ENCODE peak calls at places on chromosomes 16 and 17, in ten cellular contexts. K, G, L, Q, I, J, R, D, U and A are unnamed samples.

GRCh38 chr16:86863609-86864008 is 285.3 kb downstream of the FOXL1 start:
- DNase-seq in K (no peak), G (no peak), L (no peak), Q (no peak), I (no peak), J (no peak), R (no peak), D (no peak), U (no peak), A (no peak)

GRCh38 chr16:24729967-24730815 is 740 bp downstream of the TNRC6A start:
- DNase-seq in K (no peak), G (peak; percentile 33), L (no peak), Q (peak; percentile 4), I (peak; percentile 32), J (no peak), R (no peak), D (peak; percentile 9), U (peak; percentile 32), A (no peak)

GRCh38 chr17:67477687-67478086 is 100.6 kb downstream of the PITPNC1 start:
- DNase-seq in K (peak; percentile 77), G (no peak), L (peak; percentile 43), Q (no peak), I (no peak), J (no peak), R (no peak), D (no peak), U (peak; percentile 35), A (no peak)

GRCh38 chr16:86010680-86011141 is 111.7 kb downstream of the IRF8 start:
- DNase-seq in K (no peak), G (no peak), L (no peak), Q (peak; percentile 45), I (no peak), J (no peak), R (no peak), D (no peak), U (no peak), A (no peak)

GRCh38 chr17:48576479-48577309 is 1.5 kb downstream of the HOXB4 start:
- DNase-seq in K (no peak), G (no peak), L (no peak), Q (no peak), I (no peak), J (no peak), R (no peak), D (no peak), U (no peak), A (no peak)

GRCh38 chr17:35289222-35289621 is 46.4 kb downstream of the SLFN5 start:
- DNase-seq in K (no peak), G (no peak), L (no peak), Q (no peak), I (no peak), J (no peak), R (no peak), D (no peak), U (no peak), A (no peak)

GRCh38 chr16:1297413-1297773 is 12.0 kb upstream of the UBE2I start:
- DNase-seq in K (no peak), G (no peak), L (no peak), Q (no peak), I (no peak), J (no peak), R (peak; percentile 68), D (no peak), U (no peak), A (no peak)

GRCh38 chr17:46935658-46936266 is 12.8 kb downstream of the GOSR2 start:
- DNase-seq in K (no peak), G (peak; percentile 78), L (no peak), Q (no peak), I (no peak), J (no peak), R (no peak), D (no peak), U (no peak), A (no peak)

GRCh38 chr16:14111713-14112538 is 40.8 kb downstream of the MRTFB start:
- DNase-seq in K (no peak), G (peak; percentile 70), L (no peak), Q (no peak), I (peak; percentile 56), J (no peak), R (no peak), D (no peak), U (no peak), A (no peak)

GRCh38 chr16:19696312-19696711 is 21.7 kb downstream of the KNOP1 start:
- DNase-seq in K (peak; percentile 92), G (peak; percentile 88), L (no peak), Q (no peak), I (peak; percentile 87), J (peak; percentile 52), R (peak; percentile 56), D (no peak), U (peak; percentile 60), A (peak; percentile 76)

GRCh38 chr17:6244253-6244652 is 174.1 kb downstream of the WSCD1 start:
- DNase-seq in K (no peak), G (no peak), L (no peak), Q (no peak), I (no peak), J (no peak), R (no peak), D (no peak), U (no peak), A (no peak)

GRCh38 chr16:85471469-85472431 is 141.4 kb upstream of the GSE1 start:
- DNase-seq in K (no peak), G (peak; percentile 66), L (no peak), Q (no peak), I (peak; percentile 65), J (no peak), R (peak; percentile 97), D (no peak), U (no peak), A (no peak)

GRCh38 chr17:17106716-17107115 is 64.5 kb downstream of the MPRIP start:
- DNase-seq in K (no peak), G (no peak), L (no peak), Q (no peak), I (no peak), J (no peak), R (no peak), D (no peak), U (no peak), A (no peak)

GRCh38 chr17:28716740-28717577 is 709 bp downstream of the RAB34 start:
- DNase-seq in K (no peak), G (peak; percentile 58), L (no peak), Q (no peak), I (no peak), J (no peak), R (no peak), D (no peak), U (no peak), A (no peak)

GRCh38 chr17:29243792-29244191 is 2.9 kb upstream of the CRYBA1 start:
- DNase-seq in K (peak; percentile 49), G (no peak), L (no peak), Q (peak; percentile 29), I (no peak), J (no peak), R (no peak), D (no peak), U (no peak), A (no peak)

GRCh38 chr17:40452074-40452787 is 9.0 kb downstream of the IGFBP4 start:
- DNase-seq in K (peak; percentile 76), G (no peak), L (no peak), Q (no peak), I (no peak), J (no peak), R (no peak), D (peak; percentile 69), U (no peak), A (no peak)

GRCh38 chr17:20103454-20104448 is 94.6 kb downstream of the SPECC1 start:
- DNase-seq in K (no peak), G (no peak), L (no peak), Q (no peak), I (no peak), J (no peak), R (no peak), D (no peak), U (no peak), A (no peak)

GRCh38 chr16:84032458-84033178 is 10.0 kb downstream of the SLC38A8 start:
- DNase-seq in K (no peak), G (no peak), L (no peak), Q (no peak), I (no peak), J (no peak), R (no peak), D (no peak), U (no peak), A (peak; percentile 68)

GRCh38 chr17:64531955-64532371 is 25.2 kb downstream of the CEP95 start:
- DNase-seq in K (no peak), G (no peak), L (no peak), Q (no peak), I (no peak), J (no peak), R (no peak), D (no peak), U (no peak), A (no peak)

GRCh38 chr17:63140255-63140654 is 174.2 kb downstream of the TANC2 start:
- DNase-seq in K (peak; percentile 91), G (no peak), L (no peak), Q (no peak), I (peak; percentile 25), J (no peak), R (no peak), D (no peak), U (no peak), A (no peak)

GRCh38 chr16:59478806-59479205 is 744.7 kb upstream of the GOT2 start:
- DNase-seq in K (no peak), G (no peak), L (no peak), Q (no peak), I (no peak), J (no peak), R (no peak), D (peak; percentile 9), U (no peak), A (no peak)

GRCh38 chr17:69451416-69452394 is 37.2 kb downstream of the MAP2K6 start:
- DNase-seq in K (no peak), G (no peak), L (no peak), Q (no peak), I (no peak), J (no peak), R (no peak), D (no peak), U (no peak), A (no peak)

GRCh38 chr17:51355314-51356083 is 95.2 kb downstream of the UTP18 start:
- DNase-seq in K (no peak), G (no peak), L (no peak), Q (no peak), I (no peak), J (no peak), R (no peak), D (no peak), U (no peak), A (no peak)

GRCh38 chr16:49396206-49396720 is 22.7 kb downstream of the C16orf78 start:
- DNase-seq in K (no peak), G (no peak), L (no peak), Q (no peak), I (no peak), J (no peak), R (no peak), D (no peak), U (no peak), A (no peak)

GRCh38 chr17:81509048-81509686 is 3.4 kb downstream of the ACTG1 start:
- DNase-seq in K (no peak), G (no peak), L (no peak), Q (no peak), I (no peak), J (no peak), R (peak; percentile 40), D (no peak), U (no peak), A (no peak)

GRCh38 chr16:71426069-71426879 is 15.6 kb downstream of the TLE7 start:
- DNase-seq in K (peak; percentile 75), G (no peak), L (peak; percentile 95), Q (no peak), I (no peak), J (no peak), R (peak; percentile 76), D (peak; percentile 21), U (no peak), A (no peak)

GRCh38 chr17:20077978-20078674 is 69.0 kb downstream of the SPECC1 start:
- DNase-seq in K (no peak), G (no peak), L (no peak), Q (no peak), I (no peak), J (no peak), R (no peak), D (no peak), U (no peak), A (no peak)

GRCh38 chr17:7587831-7588230 is 2.1 kb downstream of the SOX15 start:
- DNase-seq in K (peak; percentile 61), G (no peak), L (no peak), Q (no peak), I (no peak), J (no peak), R (peak; percentile 42), D (no peak), U (no peak), A (no peak)